ENCODE peak calls at places on chromosomes 4 and X, in seven cellular contexts. R, N, V, S, J, M and W are unnamed samples.

GRCh38 chr4:87973283-87974169 is 2.0 kb upstream of the SPP1 start:
- DNase-seq in S (peak), V (no peak), R (peak), N (peak), M (peak), J (peak), W (peak)

GRCh38 chr4:31968842-31969241 is 1248.7 kb downstream of the PCDH7 start:
- DNase-seq in M (no peak), N (no peak), R (no peak), S (no peak), J (no peak), V (no peak), W (no peak)

GRCh38 chr4:184471872-184472539 is 2.3 kb downstream of the IRF2 start:
- DNase-seq in S (no peak), N (no peak), R (no peak), J (peak), M (no peak), V (no peak), W (no peak)

GRCh38 chr4:150581611-150582010 is 340 bp upstream of the MAB21L2 start:
- DNase-seq in J (peak), N (no peak), V (no peak), M (peak), R (no peak), S (no peak), W (no peak)

GRCh38 chr4:176274441-176274840 is 5.4 kb upstream of the ASB5 start:
- DNase-seq in R (no peak), M (no peak), S (no peak), V (no peak), N (no peak), J (no peak), W (no peak)

GRCh38 chr4:35465096-35465495 is 779.2 kb downstream of the ARAP2 start:
- DNase-seq in S (no peak), J (no peak), N (no peak), M (no peak), R (no peak), V (no peak), W (no peak)

GRCh38 chr4:52298444-52298843 is 247.3 kb downstream of the SPATA18 start:
- DNase-seq in S (no peak), V (no peak), N (no peak), J (no peak), R (no peak), M (no peak), W (no peak)

GRCh38 chrX:10582945-10583344 is 37.4 kb downstream of the MID1 start:
- DNase-seq in M (no peak), V (no peak), R (no peak), N (no peak), S (no peak), J (no peak), W (no peak)

GRCh38 chr4:38424171-38424871 is 239.7 kb upstream of the KLF3 start:
- DNase-seq in V (no peak), R (no peak), J (peak), S (no peak), M (peak), N (peak), W (no peak)

GRCh38 chr4:22686156-22686555 is 6.6 kb upstream of the GBA3 start:
- DNase-seq in N (no peak), J (no peak), M (no peak), S (no peak), R (no peak), V (no peak), W (no peak)

GRCh38 chr4:100014616-100015015 is 64.5 kb upstream of the H2AZ1 start:
- DNase-seq in J (no peak), M (no peak), N (no peak), R (no peak), S (no peak), V (no peak), W (no peak)

GRCh38 chr4:100019821-100020220 is 69.7 kb upstream of the H2AZ1 start:
- DNase-seq in M (no peak), V (no peak), J (no peak), S (no peak), N (no peak), R (no peak), W (no peak)

GRCh38 chr4:100017627-100018310 is 67.7 kb upstream of the H2AZ1 start:
- DNase-seq in M (no peak), R (no peak), J (no peak), S (no peak), V (no peak), N (no peak), W (no peak)

GRCh38 chr4:100016191-100016590 is 66.1 kb upstream of the H2AZ1 start:
- DNase-seq in J (no peak), S (no peak), V (no peak), R (no peak), N (no peak), M (no peak), W (no peak)
- TF ChIP-seq SIN3A in J (no peak), S (no peak), V (no peak), R (no peak), N (no peak), M (no peak), W (no peak)

DNA sequence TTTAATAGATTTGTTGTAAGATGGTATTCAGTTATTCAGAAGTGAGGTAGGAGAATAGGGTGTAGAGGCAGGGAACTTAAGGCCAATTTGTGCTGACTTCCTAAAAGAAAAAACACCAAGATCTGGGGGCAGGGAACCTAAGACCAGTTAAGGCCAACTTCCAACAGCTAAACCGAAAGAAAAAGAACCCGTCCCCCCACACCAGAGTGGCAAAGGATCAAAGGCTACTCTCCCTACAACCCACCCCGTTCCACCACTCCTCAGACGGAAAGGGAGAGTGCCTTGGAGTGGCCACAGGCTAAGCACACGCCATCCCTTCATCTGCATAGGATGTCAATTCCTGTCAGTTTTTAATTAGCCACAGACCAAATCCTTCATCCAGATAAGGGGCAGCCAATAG is 3.7 kb upstream of the ZNF718 start:
- DNase-seq in V (no peak), N (no peak), M (peak), R (no peak), J (no peak), S (no peak), W (no peak)
- TF ChIP-seq SIN3A in V (no peak), N (no peak), M (no peak), R (no peak), J (no peak), S (no peak), W (no peak)

DNA sequence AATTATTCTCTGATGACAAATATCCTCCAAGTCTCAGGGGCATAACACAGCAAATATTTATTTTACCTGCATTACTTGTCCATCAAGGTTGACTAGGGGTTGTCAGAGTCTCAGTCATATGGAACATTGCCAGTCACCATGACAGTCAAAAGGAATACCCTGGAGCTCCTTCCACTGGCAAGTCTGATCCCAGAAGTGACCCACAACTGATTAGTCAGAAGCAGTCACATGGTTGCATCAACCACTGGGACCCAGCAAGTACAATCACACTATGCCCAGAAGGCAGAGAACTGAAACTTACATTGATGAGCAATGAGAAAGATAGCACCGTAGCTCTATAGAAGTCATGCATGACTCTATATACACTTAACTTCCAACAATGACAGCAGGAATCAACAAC is 41.9 kb upstream of the SOD3 start:
- DNase-seq in R (no peak), V (no peak), S (no peak), M (no peak), J (no peak), N (no peak), W (peak)
- TF ChIP-seq SIN3A in R (no peak), V (no peak), S (no peak), M (no peak), J (no peak), N (no peak), W (no peak)

GRCh38 chr4:76637704-76638361 is 202.8 kb downstream of the SHROOM3 start:
- DNase-seq in J (no peak), R (peak), S (no peak), V (no peak), M (no peak), N (no peak), W (no peak)

GRCh38 chr4:76641758-76642157 is 206.7 kb downstream of the SHROOM3 start:
- DNase-seq in J (no peak), S (no peak), M (no peak), V (no peak), R (no peak), N (no peak), W (no peak)

GRCh38 chr4:76641351-76641750 is 206.3 kb downstream of the SHROOM3 start:
- DNase-seq in M (no peak), J (no peak), R (no peak), V (no peak), S (no peak), N (no peak), W (no peak)

GRCh38 chr4:76639292-76639691 is 204.3 kb downstream of the SHROOM3 start:
- DNase-seq in J (no peak), V (no peak), S (no peak), M (no peak), R (no peak), N (no peak), W (no peak)

DNA sequence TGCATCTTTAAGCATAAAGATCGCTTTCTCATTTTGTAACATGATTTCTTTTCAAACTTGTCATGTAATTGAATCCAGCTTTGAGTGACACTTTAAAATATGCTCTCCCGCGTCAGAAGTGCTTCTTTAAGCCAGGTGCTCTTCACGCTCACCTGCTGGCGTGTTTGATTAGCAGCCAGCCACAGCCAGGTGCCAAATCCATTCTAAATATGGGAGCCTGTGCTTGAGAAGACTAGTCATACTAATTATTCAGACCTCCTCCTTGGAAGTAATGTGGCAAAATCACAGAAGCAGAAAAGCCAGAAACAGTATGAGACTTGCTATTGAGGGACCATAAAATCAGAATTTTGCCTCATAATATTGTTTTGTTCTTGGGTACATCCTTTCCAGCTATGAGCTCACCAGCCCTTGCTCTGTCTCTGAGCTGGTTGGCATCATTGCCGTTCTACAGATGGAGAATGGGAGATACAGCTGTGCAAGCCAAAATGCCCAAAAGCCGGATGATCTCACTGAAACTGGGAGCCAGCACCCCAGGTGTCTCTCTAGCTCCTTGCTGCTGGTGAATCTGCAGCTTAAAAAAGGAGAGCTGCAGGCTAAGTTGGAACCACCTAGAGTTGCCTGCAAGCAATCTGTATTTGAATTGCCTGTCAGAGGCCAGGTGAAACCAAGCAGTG is 205.4 kb downstream of the SHROOM3 start:
- DNase-seq in N (no peak), M (no peak), R (no peak), J (no peak), S (no peak), V (no peak), W (no peak)
- TF ChIP-seq SIN3A in N (no peak), M (no peak), R (no peak), J (no peak), S (no peak), V (no peak), W (no peak)

GRCh38 chr4:10346023-10346422 is 111.2 kb downstream of the ZNF518B start:
- DNase-seq in V (no peak), M (no peak), S (peak), R (no peak), N (no peak), J (no peak), W (no peak)
- TF ChIP-seq SIN3A in V (no peak), M (no peak), S (no peak), R (no peak), N (no peak), J (no peak), W (no peak)

GRCh38 chr4:100372432-100372831 is 145.4 kb downstream of the EMCN start:
- DNase-seq in N (peak), R (no peak), S (no peak), V (no peak), M (peak), J (peak), W (no peak)
- TF ChIP-seq SIN3A in N (no peak), R (no peak), S (no peak), V (no peak), M (no peak), J (no peak), W (no peak)